ENCODE peak calls at places on chromosomes 7 and 10, in eight cellular contexts. E is Panc1; R is astrocyte; N is brain microvascular endothelial cell; B is A549; Z is fibroblast of lung; I is CD4-positive, alpha-beta T cell; X is heart right ventricle. G is an unnamed sample.

GRCh38 chr10:50316695-50317648 is 65.7 kb upstream of the ASAH2 start:
- DNase-seq in E (no peak), R (peak; percentile 23), N (no peak), B (no peak), Z (no peak), I (no peak), X (no peak), G (no peak)

GRCh38 chr7:95772771-95773581 is 622 bp downstream of the DYNC1I1 start:
- DNase-seq in E (no peak), R (peak; percentile 15), N (no peak), B (no peak), Z (peak; percentile 14), I (no peak), X (peak; percentile 23), G (no peak)

GRCh38 chr10:22005763-22006162 is 2.2 kb upstream of the DNAJC1 start:
- DNase-seq in E (no peak), R (no peak), N (no peak), B (no peak), Z (no peak), I (no peak), X (no peak), G (no peak)

GRCh38 chr10:63457576-63457975 is 8.2 kb downstream of the JMJD1C start:
- DNase-seq in E (no peak), R (no peak), N (no peak), B (no peak), Z (no peak), I (no peak), X (no peak), G (no peak)

GRCh38 chr10:122264931-122265330 is 6.2 kb upstream of the BTBD16 start:
- DNase-seq in E (no peak), R (no peak), N (no peak), B (no peak), Z (no peak), I (no peak), X (no peak), G (no peak)

GRCh38 chr7:36796850-36797618 is 72.7 kb upstream of the AOAH start:
- DNase-seq in E (no peak), R (no peak), N (no peak), B (no peak), Z (no peak), I (no peak), X (no peak), G (no peak)

GRCh38 chr10:110212119-110213006 is 5.0 kb downstream of the MXI1 start:
- DNase-seq in E (no peak), R (no peak), N (no peak), B (no peak), Z (no peak), I (peak; percentile 57), X (no peak), G (peak; percentile 22)

GRCh38 chr7:128000854-128001265 is 30.4 kb downstream of the LRRC4 start:
- DNase-seq in E (no peak), R (no peak), N (no peak), B (no peak), Z (no peak), I (no peak), X (no peak), G (no peak)

DNA sequence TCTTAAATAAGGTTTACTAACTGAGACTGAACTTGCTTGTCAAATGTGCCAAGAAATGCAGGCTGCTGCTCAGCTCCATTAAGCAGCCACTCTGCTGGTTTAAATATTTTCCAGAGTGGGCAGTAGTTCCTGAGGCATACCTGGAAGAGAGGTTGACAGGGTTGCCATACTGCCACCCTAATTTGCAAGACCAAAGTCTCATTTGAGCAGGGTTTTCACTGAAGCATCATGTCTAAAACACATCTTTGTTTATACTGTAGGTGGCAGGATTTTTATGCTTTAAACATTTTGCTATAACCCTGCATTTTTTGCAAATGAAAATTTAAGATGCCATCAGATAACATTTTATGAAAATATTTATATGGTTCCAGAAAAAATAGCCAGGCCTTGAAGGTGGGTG is 618.0 kb upstream of the LRRTM3 start:
- DNase-seq in E (no peak), R (no peak), N (no peak), B (no peak), Z (peak; percentile 10), I (no peak), X (no peak), G (no peak)
- TF ChIP-seq CTCF in E (peak; percentile 12), R (no peak), N (peak; percentile 23), B (no peak), Z (peak; percentile 9), I (no peak), X (peak; percentile 27), G (no peak)

DNA sequence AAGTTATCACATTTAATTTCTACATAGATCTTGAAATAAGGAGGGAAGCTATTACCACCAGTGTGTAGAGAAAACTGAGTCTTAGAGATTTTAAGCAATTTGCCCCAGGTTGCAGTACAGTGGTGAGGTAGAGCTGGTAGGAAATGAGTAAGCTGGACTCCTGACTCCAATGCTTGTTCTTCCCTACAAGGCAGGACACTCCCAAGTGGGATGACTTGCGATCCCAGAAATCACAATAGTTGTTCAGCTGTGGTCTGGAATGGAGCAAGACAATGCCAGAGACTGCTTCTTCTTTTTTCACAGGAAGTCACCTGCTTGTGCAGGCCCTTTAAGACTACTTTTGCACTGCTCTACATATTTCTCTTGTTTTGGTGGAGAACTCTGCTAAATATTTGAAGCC is 327.2 kb upstream of the BMPER start:
- DNase-seq in E (no peak), R (no peak), N (no peak), B (no peak), Z (no peak), I (no peak), X (no peak), G (no peak)
- H3K27ac ChIP-seq in E (no peak overlapping the region), R (no peak overlapping the region), N (no peak overlapping the region), B (no peak overlapping the region), Z (no peak overlapping the region), I (no peak overlapping the region), X (no peak overlapping the region), G (no peak overlapping the region)

DNA sequence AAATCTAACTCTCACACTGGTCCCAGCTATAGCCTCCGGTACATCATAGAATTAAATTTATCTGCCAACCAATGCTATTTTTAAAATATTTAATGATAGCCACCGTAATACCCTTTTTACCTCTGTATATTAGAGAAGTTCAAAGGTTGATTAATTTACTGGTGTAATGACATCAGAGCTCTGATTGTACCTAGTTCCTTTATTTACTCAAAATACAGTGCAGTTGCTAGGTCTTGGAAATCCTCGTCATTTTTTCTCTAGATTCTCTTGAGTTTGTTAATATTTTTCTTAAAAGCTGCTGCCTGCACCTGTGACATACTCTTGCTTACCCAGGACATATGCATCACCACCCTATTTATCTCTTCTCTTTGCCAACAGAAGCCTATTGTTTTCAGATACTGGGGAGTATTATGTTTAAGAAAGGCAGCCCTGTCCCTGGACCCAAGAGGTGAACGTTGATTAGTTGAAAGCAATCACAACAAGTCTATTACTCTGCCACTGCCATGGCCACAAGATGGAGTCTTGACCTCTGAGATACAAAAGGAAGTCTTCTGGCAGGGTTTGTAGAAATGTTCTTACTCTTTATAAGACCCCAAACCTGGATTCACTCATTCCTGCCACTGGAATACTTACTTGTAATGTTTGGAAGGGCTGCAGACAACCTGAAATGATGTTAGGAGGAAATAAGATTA is 25.6 kb upstream of the TMEM26 start:
- DNase-seq in E (no peak), R (no peak), N (no peak), B (no peak), Z (no peak), I (no peak), X (no peak), G (no peak)
- TF ChIP-seq CTCF in E (peak; percentile 52), R (no peak), N (peak; percentile 15), B (no peak), Z (no peak), I (no peak), X (no peak), G (no peak)

GRCh38 chr7:21051865-21052264 is 265.2 kb upstream of the SP8 start:
- DNase-seq in E (no peak), R (no peak), N (no peak), B (no peak), Z (no peak), I (no peak), X (no peak), G (no peak)
- H3K27ac ChIP-seq in E (no peak overlapping the region), R (no peak overlapping the region), N (no peak overlapping the region), B (no peak overlapping the region), Z (no peak overlapping the region), I (no peak overlapping the region), X (no peak overlapping the region), G (no peak overlapping the region)

DNA sequence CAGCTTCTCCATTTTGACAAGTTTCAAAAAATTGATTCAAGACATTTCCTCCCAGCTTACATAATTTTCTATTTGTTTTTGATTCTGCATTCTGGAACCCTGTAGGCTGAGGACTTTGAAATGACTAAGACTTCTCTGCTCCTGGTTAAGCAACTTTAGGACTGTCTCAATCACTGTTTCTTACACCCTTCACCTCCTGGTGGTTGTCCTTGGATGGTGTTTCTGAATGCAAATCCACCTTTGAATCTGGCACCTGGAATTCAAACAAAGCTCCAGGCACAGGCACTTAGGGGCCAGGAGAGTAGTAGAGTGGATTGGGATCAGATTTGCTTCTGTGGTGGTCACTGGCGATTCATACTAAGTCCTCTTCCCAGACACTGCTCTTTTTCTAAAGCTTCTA is 595.5 kb downstream of the LRMDA start:
- DNase-seq in E (no peak), R (no peak), N (no peak), B (peak; percentile 16), Z (no peak), I (no peak), X (no peak), G (no peak)
- TF ChIP-seq CTCF in E (no peak), R (no peak), N (peak; percentile 23), B (no peak), Z (no peak), I (no peak), X (no peak), G (no peak)

GRCh38 chr7:74480861-74481417 is 27.2 kb downstream of the GTF2IRD1 start:
- DNase-seq in E (no peak), R (peak; percentile 70), N (peak; percentile 52), B (peak; percentile 85), Z (peak; percentile 86), I (no peak), X (peak; percentile 36), G (no peak)

GRCh38 chr7:74482629-74483401 is 29.1 kb downstream of the GTF2IRD1 start:
- DNase-seq in E (peak; percentile 42), R (peak; percentile 99), N (peak; percentile 98), B (peak; percentile 94), Z (peak; percentile 99), I (no peak), X (no peak), G (no peak)

GRCh38 chr7:74485611-74486010 is 31.9 kb downstream of the GTF2IRD1 start:
- DNase-seq in E (no peak), R (no peak), N (no peak), B (no peak), Z (no peak), I (no peak), X (no peak), G (no peak)

GRCh38 chr7:74481458-74482324 is 28.0 kb downstream of the GTF2IRD1 start:
- DNase-seq in E (no peak), R (no peak), N (peak; percentile 20), B (peak; percentile 63), Z (peak; percentile 30), I (no peak), X (no peak), G (no peak)

GRCh38 chr7:74483402-74484336 is 30.0 kb downstream of the GTF2IRD1 start:
- DNase-seq in E (no peak), R (peak; percentile 78), N (peak; percentile 52), B (peak; percentile 48), Z (peak; percentile 59), I (no peak), X (no peak), G (no peak)
- H3K27ac ChIP-seq in E (peak overlapping the region; percentile 95), R (peak overlapping the region; percentile 97), N (peak overlapping the region; percentile 94), B (peak overlapping the region; percentile 97), Z (peak overlapping the region; percentile 84), I (no peak overlapping the region), X (no peak overlapping the region), G (no peak overlapping the region)

G was measured in CD8-positive, alpha-beta T cell.